ENCODE peak calls at places on chromosome 12, in seven cellular contexts. C is naive thymus-derived CD4-positive, alpha-beta T cell; J is left ventricle myocardium inferior; M is vagina; K is neural progenitor cell; I is tibial nerve; F is Caco-2. H is an unnamed sample. For H3K36me3, the result is how much of the 10 kb centered on the place peaks cover.

GRCh38 chr12:54479421-54479820 is 6.0 kb upstream of the GTSF1 start:
- DNase-seq in M (no peak), C (no peak), J (no peak), F (no peak), I (no peak), K (no peak), H (no peak)

GRCh38 chr12:94157891-94158495 is 9.6 kb downstream of the PLXNC1 start:
- DNase-seq in J (no peak), K (no peak), M (no peak), F (no peak), C (no peak), I (no peak), H (no peak)

GRCh38 chr12:11497438-11497837 is 102.1 kb upstream of the PRB2 start:
- DNase-seq in C (no peak), J (no peak), M (no peak), F (no peak), K (no peak), I (no peak), H (no peak)

GRCh38 chr12:106288134-106288509 is 14.4 kb upstream of the TCP11L2 start:
- DNase-seq in J (no peak), K (no peak), M (no peak), C (no peak), I (no peak), F (no peak), H (no peak)

GRCh38 chr12:101847325-101847724 is 16.6 kb upstream of the GNPTAB start:
- DNase-seq in F (no peak), I (no peak), C (no peak), J (no peak), K (no peak), M (no peak), H (no peak)

GRCh38 chr12:95848575-95849388 is 10.0 kb upstream of the SNRPF start:
- DNase-seq in J (no peak), C (no peak), I (no peak), K (peak), F (no peak), M (no peak), H (no peak)

GRCh38 chr12:105334001-105334400 is 3.5 kb downstream of the C12orf75 start:
- DNase-seq in I (no peak), C (no peak), J (no peak), M (no peak), K (no peak), F (no peak), H (no peak)

GRCh38 chr12:96882862-96883261 is 24.2 kb upstream of the NEDD1 start:
- DNase-seq in F (no peak), C (no peak), J (no peak), K (no peak), I (no peak), M (no peak), H (no peak)

DNA sequence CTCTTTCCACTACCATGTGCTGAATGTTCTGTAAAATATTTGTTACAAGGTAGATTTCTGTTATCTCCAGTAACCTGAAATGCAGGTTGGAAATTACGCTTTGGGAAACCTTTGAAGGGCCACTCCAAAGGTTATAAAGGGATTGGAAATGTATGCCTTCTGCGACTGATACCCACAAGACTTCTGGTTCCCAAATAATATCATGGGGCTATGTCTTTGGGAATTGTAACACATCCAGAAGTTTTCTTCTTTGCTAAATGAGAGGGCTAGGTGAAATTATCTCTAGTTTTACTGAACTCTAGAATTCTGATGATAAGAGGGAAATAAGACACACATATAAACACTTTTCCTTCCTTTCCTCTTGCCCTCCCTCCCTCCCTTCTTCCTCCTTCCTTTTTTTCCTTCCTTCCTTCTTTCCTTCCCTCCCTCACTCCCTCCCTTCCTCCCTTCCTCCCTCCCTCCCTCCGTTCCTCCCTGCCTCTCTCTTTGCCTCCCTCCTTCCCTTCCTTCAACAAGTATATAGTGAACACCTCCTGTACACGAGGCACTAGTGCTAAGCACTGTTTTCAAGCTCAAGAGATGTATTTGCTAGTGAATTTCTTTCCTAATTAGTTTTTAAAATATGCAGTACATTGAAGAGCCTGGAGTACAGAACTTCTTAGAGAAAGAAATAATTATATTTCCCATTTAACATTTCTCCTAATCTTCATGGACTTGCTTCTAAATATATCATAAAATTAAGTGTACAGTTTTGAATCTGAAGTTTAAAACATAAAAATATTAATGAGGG is 10.1 kb downstream of the HMGA2 start:
- DNase-seq in K (no peak), J (no peak), I (no peak), C (no peak), M (no peak), F (no peak), H (no peak)
- H3K36me3 ChIP-seq in K (under half), J (under half), I (under half), C (under half), M (under half), F (under half), H (under half)

GRCh38 chr12:5168148-5168547 is 124.5 kb downstream of the KCNA5 start:
- DNase-seq in C (no peak), F (no peak), K (no peak), I (no peak), J (no peak), M (no peak), H (no peak)
- H3K36me3 ChIP-seq in C (under half), F (under half), K (under half), I (under half), J (under half), M (under half), H (under half)

DNA sequence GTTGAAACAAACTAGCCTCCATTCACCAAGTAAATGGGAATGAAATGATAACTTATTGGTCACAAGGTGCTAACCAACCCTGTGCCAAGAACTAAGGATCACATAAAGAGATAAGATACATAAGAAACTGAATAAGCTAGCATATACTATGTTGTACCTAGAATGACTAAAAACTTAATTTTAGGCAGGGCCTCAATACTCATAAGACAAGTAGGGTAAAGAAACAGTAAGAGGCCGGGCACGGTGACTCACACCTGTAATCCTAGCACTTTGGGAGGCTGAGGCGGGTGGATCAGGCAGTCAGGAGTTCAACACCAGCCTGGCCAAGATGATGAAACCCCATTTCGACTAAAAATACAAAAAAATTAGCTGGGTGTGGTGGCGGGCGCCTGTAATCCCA is 17.7 kb downstream of the GDF11 start:
- DNase-seq in K (no peak), C (no peak), J (no peak), F (no peak), M (no peak), I (no peak), H (no peak)
- H3K36me3 ChIP-seq in K (under half), C (under half), J (half or more), F (under half), M (under half), I (half or more), H (under half)

DNA sequence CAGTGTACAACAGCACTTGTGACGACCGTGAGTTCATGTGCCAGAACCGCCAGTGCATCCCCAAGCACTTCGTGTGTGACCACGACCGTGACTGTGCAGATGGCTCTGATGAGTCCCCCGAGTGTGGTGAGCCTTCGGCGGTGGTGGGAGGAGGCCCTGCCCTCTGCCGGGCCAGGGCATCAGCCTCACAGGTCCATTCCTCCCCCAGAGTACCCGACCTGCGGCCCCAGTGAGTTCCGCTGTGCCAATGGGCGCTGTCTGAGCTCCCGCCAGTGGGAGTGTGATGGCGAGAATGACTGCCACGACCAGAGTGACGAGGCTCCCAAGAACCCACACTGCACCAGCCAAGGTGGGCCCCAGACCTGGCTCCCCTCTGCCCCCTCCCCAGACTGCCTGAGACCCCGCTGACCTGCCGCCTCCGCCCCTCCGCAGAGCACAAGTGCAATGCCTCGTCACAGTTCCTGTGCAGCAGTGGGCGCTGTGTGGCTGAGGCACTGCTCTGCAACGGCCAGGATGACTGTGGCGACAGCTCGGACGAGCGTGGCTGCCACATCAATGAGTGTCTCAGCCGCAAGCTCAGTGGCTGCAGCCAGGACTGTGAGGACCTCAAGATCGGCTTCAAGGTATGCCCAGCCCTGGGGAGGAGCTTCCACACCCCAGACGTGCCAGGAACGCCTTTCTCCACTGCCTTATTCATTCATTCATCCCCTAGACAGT is 20.8 kb upstream of the NXPH4 start:
- DNase-seq in M (no peak), F (no peak), K (no peak), I (no peak), J (no peak), C (no peak), H (no peak)
- H3K36me3 ChIP-seq in M (half or more), F (under half), K (under half), I (half or more), J (half or more), C (under half), H (under half)

H was measured in mucosa of descending colon.